ENCODE peak calls at places on chromosomes 11 and 22, in seven cellular contexts. V, K, D, I, S, X and L are unnamed samples.

GRCh38 chr11:94910779-94911178 is 62.6 kb downstream of the CWC15 start:
- DNase-seq in V (no peak), K (no peak), D (no peak), I (no peak), S (peak; percentile 44), X (no peak), L (no peak)

GRCh38 chr11:59144096-59144495 is 1.4 kb downstream of the FAM111A start:
- DNase-seq in V (no peak), K (no peak), D (no peak), I (no peak), S (peak; percentile 42), X (no peak), L (no peak)

GRCh38 chr22:43293661-43294392 is 49.3 kb downstream of the SCUBE1 start:
- DNase-seq in V (no peak), K (no peak), D (peak; percentile 97), I (peak; percentile 74), S (peak; percentile 25), X (no peak), L (peak; percentile 96)

GRCh38 chr11:12376259-12376971 is 956 bp upstream of the PARVA start:
- DNase-seq in V (no peak), K (no peak), D (peak; percentile 93), I (no peak), S (no peak), X (no peak), L (peak; percentile 93)

GRCh38 chr11:86167499-86168161 is 76.9 kb upstream of the EED start:
- DNase-seq in V (no peak), K (no peak), D (no peak), I (no peak), S (peak; percentile 41), X (no peak), L (no peak)

GRCh38 chr11:67356551-67356866 is 3.2 kb upstream of the POLD4 start:
- DNase-seq in V (no peak), K (no peak), D (no peak), I (no peak), S (no peak), X (no peak), L (no peak)

GRCh38 chr11:67381244-67381972 is 8.0 kb upstream of the CLCF1 start:
- DNase-seq in V (no peak), K (no peak), D (peak; percentile 66), I (no peak), S (no peak), X (no peak), L (no peak)

GRCh38 chr11:4539603-4540219 is 5.3 kb upstream of the OR52M1 start:
- DNase-seq in V (peak; percentile 75), K (peak; percentile 17), D (no peak), I (peak; percentile 55), S (peak; percentile 51), X (no peak), L (no peak)

GRCh38 chr11:108871152-108871551 is 206.3 kb downstream of the DDX10 start:
- DNase-seq in V (no peak), K (no peak), D (no peak), I (no peak), S (peak; percentile 81), X (no peak), L (no peak)

GRCh38 chr11:1082728-1083620 is 8.3 kb downstream of the MUC2 start:
- DNase-seq in V (peak; percentile 45), K (no peak), D (peak; percentile 57), I (no peak), S (no peak), X (no peak), L (no peak)

GRCh38 chr11:74672956-74673895 is 58.0 kb downstream of the CHRDL2 start:
- DNase-seq in V (peak; percentile 46), K (no peak), D (peak; percentile 93), I (no peak), S (peak; percentile 15), X (no peak), L (peak; percentile 94)

GRCh38 chr22:44086759-44087158 is 62.7 kb downstream of the PARVB start:
- DNase-seq in V (no peak), K (no peak), D (no peak), I (no peak), S (no peak), X (no peak), L (no peak)

GRCh38 chr22:45496451-45496941 is 6.2 kb upstream of the FBLN1 start:
- DNase-seq in V (no peak), K (no peak), D (peak; percentile 79), I (no peak), S (no peak), X (no peak), L (no peak)

GRCh38 chr11:128316541-128317206 is 270.7 kb downstream of the ETS1 start:
- DNase-seq in V (no peak), K (no peak), D (no peak), I (no peak), S (no peak), X (no peak), L (peak; percentile 12)

GRCh38 chr11:79515781-79516180 is 75.0 kb upstream of the TENM4 start:
- DNase-seq in V (no peak), K (no peak), D (no peak), I (no peak), S (no peak), X (no peak), L (no peak)

GRCh38 chr11:1943977-1944376 is 3.2 kb upstream of the MRPL23 start:
- DNase-seq in V (peak; percentile 43), K (no peak), D (peak; percentile 44), I (no peak), S (peak; percentile 24), X (no peak), L (no peak)

GRCh38 chr22:49040754-49041467 is 786.8 kb downstream of the BRD1 start:
- DNase-seq in V (no peak), K (no peak), D (peak; percentile 54), I (no peak), S (no peak), X (no peak), L (no peak)

GRCh38 chr22:49044091-49044490 is 783.6 kb downstream of the BRD1 start:
- DNase-seq in V (no peak), K (no peak), D (no peak), I (no peak), S (no peak), X (no peak), L (no peak)

GRCh38 chr22:49042877-49043859 is 784.5 kb downstream of the BRD1 start:
- DNase-seq in V (no peak), K (no peak), D (no peak), I (no peak), S (no peak), X (no peak), L (no peak)

GRCh38 chr22:49040111-49040510 is 787.6 kb downstream of the BRD1 start:
- DNase-seq in V (no peak), K (no peak), D (peak; percentile 12), I (no peak), S (no peak), X (no peak), L (no peak)

DNA sequence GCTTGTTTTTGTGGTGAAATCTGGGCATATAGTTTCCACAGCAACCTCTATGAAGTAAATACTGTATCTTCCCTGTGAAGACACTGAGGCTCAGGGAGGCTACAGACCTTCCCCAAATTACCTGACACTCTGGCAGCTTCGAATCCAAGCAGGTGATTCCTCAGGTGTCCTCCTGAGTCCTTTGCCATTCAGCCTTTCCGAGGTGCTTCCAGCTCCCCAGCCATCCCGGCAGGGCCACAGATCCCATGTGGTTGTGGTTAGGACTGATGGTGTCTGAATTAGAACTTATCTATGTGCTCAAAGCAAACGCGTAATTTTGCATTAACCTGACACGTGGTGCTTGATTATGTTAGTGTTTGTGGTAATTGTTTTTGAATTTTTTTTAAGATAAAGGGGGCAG is 785.6 kb downstream of the BRD1 start:
- DNase-seq in V (no peak), K (no peak), D (no peak), I (no peak), S (no peak), X (no peak), L (no peak)
- H3K9me3 ChIP-seq in V (peaks cover 6% of the 10 kb centered on the region), K (no peaks in the 10 kb centered on the region), D (no peaks in the 10 kb centered on the region), I (no peaks in the 10 kb centered on the region), S (no peaks in the 10 kb centered on the region), X (no peaks in the 10 kb centered on the region), L (no peaks in the 10 kb centered on the region)

GRCh38 chr22:38316340-38317236 is 645 bp downstream of the CSNK1E start:
- DNase-seq in V (peak; percentile 90), K (no peak), D (peak; percentile 87), I (peak; percentile 79), S (peak; percentile 70), X (no peak), L (no peak)
- TF ChIP-seq POLR2AphosphoS5 in V (peak; percentile 55), K (no peak), D (peak; percentile 68), I (no peak), S (peak; percentile 76), X (no peak), L (peak; percentile 63)

GRCh38 chr11:89161949-89162348 is 15.7 kb upstream of the TYR start:
- DNase-seq in V (no peak), K (no peak), D (no peak), I (no peak), S (no peak), X (no peak), L (no peak)
- H3K27ac ChIP-seq in V (no peak overlapping the region), K (no peak overlapping the region), D (no peak overlapping the region), I (no peak overlapping the region), S (no peak overlapping the region), X (no peak overlapping the region), L (no peak overlapping the region)

GRCh38 chr22:47591016-47591415 is 828.6 kb downstream of the TBC1D22A start:
- DNase-seq in V (no peak), K (no peak), D (peak; percentile 34), I (no peak), S (no peak), X (no peak), L (no peak)

GRCh38 chr22:47591709-47592108 is 829.3 kb downstream of the TBC1D22A start:
- DNase-seq in V (no peak), K (no peak), D (peak; percentile 24), I (no peak), S (no peak), X (no peak), L (no peak)

GRCh38 chr22:47588583-47588970 is 826.1 kb downstream of the TBC1D22A start:
- DNase-seq in V (no peak), K (no peak), D (peak; percentile 15), I (no peak), S (no peak), X (no peak), L (no peak)

GRCh38 chr22:47587861-47588582 is 825.6 kb downstream of the TBC1D22A start:
- DNase-seq in V (no peak), K (no peak), D (peak; percentile 39), I (no peak), S (no peak), X (no peak), L (no peak)

DNA sequence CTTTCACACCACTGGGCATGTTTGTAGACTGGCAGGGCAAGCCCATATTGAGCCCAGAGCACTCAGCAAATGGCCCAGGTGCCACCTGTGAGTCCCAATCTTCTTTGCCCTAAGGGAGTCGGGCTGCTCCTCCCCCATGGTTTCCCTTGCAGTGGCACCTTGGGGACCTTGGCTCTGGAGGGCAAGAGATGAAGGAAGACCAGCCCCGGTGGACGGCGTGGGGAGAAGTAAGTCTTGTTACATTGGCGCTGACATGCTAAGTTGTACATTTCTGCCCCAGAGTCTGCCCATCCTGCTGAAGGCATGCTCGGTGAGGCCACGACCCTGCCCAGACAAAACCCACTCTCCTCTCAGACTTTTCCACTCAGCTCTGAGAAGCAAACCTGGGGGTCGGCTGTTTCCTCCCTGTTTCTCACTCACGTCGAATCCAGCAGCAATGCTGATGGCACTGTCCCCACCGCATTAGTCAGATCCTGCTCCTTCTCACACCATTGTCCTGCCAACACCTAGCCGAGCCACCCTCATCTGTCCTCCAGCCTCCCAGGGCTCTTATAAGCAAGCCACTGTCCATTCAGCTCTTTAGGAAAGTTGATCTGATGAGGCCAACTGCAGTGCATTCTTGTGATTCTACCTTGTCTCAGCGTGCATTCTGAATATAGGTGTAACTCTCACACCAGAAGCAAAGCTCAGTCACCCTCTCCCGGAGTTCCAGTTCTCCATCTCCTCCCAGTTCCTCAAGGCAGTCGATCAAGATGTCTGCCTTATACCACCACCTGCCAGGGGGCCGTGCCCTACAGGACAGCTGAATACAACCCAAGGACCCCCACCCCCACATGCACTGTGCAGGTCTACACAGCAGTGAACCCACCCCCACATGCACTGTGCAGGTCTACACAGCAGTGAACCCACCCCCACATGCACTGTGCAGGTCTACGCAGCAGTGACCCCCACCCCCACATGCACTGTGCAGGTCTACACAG is 827.1 kb downstream of the TBC1D22A start:
- DNase-seq in V (no peak), K (no peak), D (peak; percentile 57), I (no peak), S (no peak), X (no peak), L (no peak)
- H3K9me3 ChIP-seq in V (peaks cover 10% of the 10 kb centered on the region), K (no peaks in the 10 kb centered on the region), D (no peaks in the 10 kb centered on the region), I (no peaks in the 10 kb centered on the region), S (peaks cover 8% of the 10 kb centered on the region), X (no peaks in the 10 kb centered on the region), L (no peaks in the 10 kb centered on the region)